ENCODE peak calls at places on chromosomes 7 and 10, in seven cellular contexts. P, D, Q, X, N, K and T are unnamed samples.

GRCh38 chr7:131931368-131931767 is 374.9 kb upstream of the PODXL start:
- DNase-seq in P (no peak), D (no peak), Q (peak; percentile 1), X (no peak), N (peak; percentile 4), K (no peak), T (no peak)

GRCh38 chr7:138948403-138948802 is 32.8 kb downstream of the KIAA1549 start:
- DNase-seq in P (no peak), D (no peak), Q (no peak), X (no peak), N (no peak), K (no peak), T (peak; percentile 56)

GRCh38 chr10:7956508-7956907 is 98.0 kb upstream of the GATA3 start:
- DNase-seq in P (no peak), D (peak; percentile 54), Q (peak; percentile 84), X (peak; percentile 23), N (peak; percentile 73), K (no peak), T (peak; percentile 22)

GRCh38 chr10:86082556-86082955 is 284.0 kb downstream of the GRID1 start:
- DNase-seq in P (no peak), D (no peak), Q (no peak), X (no peak), N (no peak), K (no peak), T (no peak)

GRCh38 chr7:22726345-22726848 is 603 bp upstream of the IL6 start:
- DNase-seq in P (peak; percentile 45), D (peak; percentile 68), Q (peak; percentile 90), X (peak; percentile 47), N (peak; percentile 90), K (peak; percentile 36), T (no peak)

GRCh38 chr7:22219036-22219435 is 137.9 kb downstream of the RAPGEF5 start:
- DNase-seq in P (no peak), D (no peak), Q (no peak), X (no peak), N (no peak), K (no peak), T (peak; percentile 99)

GRCh38 chr10:44966129-44966815 is 6.7 kb downstream of the RASSF4 start:
- DNase-seq in P (no peak), D (no peak), Q (no peak), X (no peak), N (peak; percentile 37), K (no peak), T (no peak)

GRCh38 chr7:10918093-10918590 is 55.5 kb upstream of the PHF14 start:
- DNase-seq in P (no peak), D (no peak), Q (no peak), X (no peak), N (no peak), K (no peak), T (no peak)

GRCh38 chr10:129883029-129883428 is 81.0 kb downstream of the EBF3 start:
- DNase-seq in P (no peak), D (no peak), Q (no peak), X (no peak), N (no peak), K (no peak), T (no peak)

GRCh38 chr10:121453160-121453559 is 145.1 kb downstream of the FGFR2 start:
- DNase-seq in P (no peak), D (no peak), Q (no peak), X (no peak), N (no peak), K (no peak), T (no peak)

GRCh38 chr7:43071604-43072003 is 40.8 kb upstream of the HECW1 start:
- DNase-seq in P (peak; percentile 50), D (no peak), Q (peak; percentile 1), X (no peak), N (peak; percentile 26), K (no peak), T (peak; percentile 14)

GRCh38 chr10:68599754-68600040 is 39.6 kb downstream of the TET1 start:
- DNase-seq in P (no peak), D (no peak), Q (no peak), X (no peak), N (no peak), K (no peak), T (no peak)

GRCh38 chr7:22696672-22697071 is 30.3 kb upstream of the IL6 start:
- DNase-seq in P (no peak), D (no peak), Q (peak; percentile 36), X (no peak), N (peak; percentile 40), K (no peak), T (no peak)

GRCh38 chr7:133739817-133740216 is 387.3 kb upstream of the LRGUK start:
- DNase-seq in P (no peak), D (no peak), Q (no peak), X (no peak), N (no peak), K (no peak), T (no peak)

GRCh38 chr10:48885376-48885775 is 54.3 kb downstream of the LRRC18 start:
- DNase-seq in P (no peak), D (no peak), Q (no peak), X (no peak), N (no peak), K (no peak), T (no peak)

GRCh38 chr10:5234106-5234877 is 37.7 kb downstream of the AKR1C4 start:
- DNase-seq in P (no peak), D (peak; percentile 20), Q (peak; percentile 50), X (no peak), N (peak; percentile 38), K (no peak), T (no peak)

GRCh38 chr10:123402021-123402420 is 247.8 kb downstream of the BUB3 start:
- DNase-seq in P (no peak), D (no peak), Q (no peak), X (no peak), N (no peak), K (no peak), T (no peak)

GRCh38 chr10:77855404-77856155 is 71.0 kb downstream of the DLG5 start:
- DNase-seq in P (no peak), D (no peak), Q (no peak), X (no peak), N (no peak), K (no peak), T (no peak)

GRCh38 chr10:14707441-14707840 is 67.3 kb downstream of the FAM107B start:
- DNase-seq in P (no peak), D (no peak), Q (no peak), X (no peak), N (no peak), K (no peak), T (no peak)

GRCh38 chr7:19920200-19920599 is 146.8 kb upstream of the TMEM196 start:
- DNase-seq in P (no peak), D (peak; percentile 9), Q (peak; percentile 41), X (no peak), N (peak; percentile 78), K (no peak), T (no peak)

GRCh38 chr10:103758294-103758681 is 97.1 kb downstream of the SH3PXD2A start:
- DNase-seq in P (no peak), D (no peak), Q (peak; percentile 86), X (no peak), N (peak; percentile 38), K (no peak), T (no peak)

GRCh38 chr10:117619200-117619599 is 76.7 kb downstream of the EMX2 start:
- DNase-seq in P (no peak), D (no peak), Q (no peak), X (no peak), N (no peak), K (no peak), T (no peak)

GRCh38 chr10:1379601-1380000 is 323.4 kb downstream of the WDR37 start:
- DNase-seq in P (no peak), D (no peak), Q (no peak), X (no peak), N (no peak), K (no peak), T (no peak)

GRCh38 chr7:43621729-43622448 is 39.0 kb downstream of the STK17A start:
- DNase-seq in P (no peak), D (no peak), Q (no peak), X (no peak), N (no peak), K (no peak), T (no peak)

GRCh38 chr7:27690649-27691048 is 28.0 kb upstream of the HIBADH start:
- DNase-seq in P (no peak), D (no peak), Q (no peak), X (no peak), N (no peak), K (no peak), T (no peak)

GRCh38 chr7:127034171-127034806 is 218.5 kb downstream of the GRM8 start:
- DNase-seq in P (no peak), D (no peak), Q (no peak), X (no peak), N (no peak), K (no peak), T (no peak)

GRCh38 chr10:63137306-63137705 is 4.2 kb downstream of the NRBF2 start:
- DNase-seq in P (no peak), D (peak; percentile 38), Q (peak; percentile 69), X (no peak), N (peak; percentile 25), K (no peak), T (peak; percentile 94)

GRCh38 chr7:11726251-11727155 is 105.5 kb downstream of the THSD7A start:
- DNase-seq in P (no peak), D (peak; percentile 17), Q (peak; percentile 9), X (peak; percentile 7), N (no peak), K (no peak), T (no peak)

GRCh38 chr10:71740069-71740468 is 20.5 kb upstream of the C10orf105 start:
- DNase-seq in P (no peak), D (peak; percentile 59), Q (peak; percentile 78), X (no peak), N (peak; percentile 77), K (no peak), T (peak; percentile 3)

GRCh38 chr10:33321516-33321915 is 13.0 kb downstream of the NRP1 start:
- DNase-seq in P (no peak), D (no peak), Q (no peak), X (no peak), N (no peak), K (no peak), T (no peak)

GRCh38 chr10:78196964-78197363 is 163.3 kb downstream of the RPS24 start:
- DNase-seq in P (no peak), D (peak; percentile 83), Q (peak; percentile 96), X (no peak), N (peak; percentile 69), K (no peak), T (no peak)

GRCh38 chr7:148958061-148958460 is 70.2 kb downstream of the PDIA4 start:
- DNase-seq in P (no peak), D (no peak), Q (no peak), X (no peak), N (no peak), K (no peak), T (no peak)